ENCODE peak calls at places on chromosome 17, in six cellular contexts. L is colonic mucosa, A is AG04450, Y is prostate gland, R is lower leg skin, O is brain microvascular endothelial cell. J is an unnamed sample.

GRCh38 chr17:55540414-55541091 is 29.3 kb upstream of the SMIM36 start:
- DNase-seq in L (no peak), A (no peak), Y (no peak), R (no peak), O (peak; percentile 35), J (peak; percentile 62)

GRCh38 chr17:33389506-33390141 is 96.5 kb upstream of the ASIC2 start:
- DNase-seq in L (no peak), A (no peak), Y (no peak), R (no peak), O (no peak), J (peak; percentile 1)

GRCh38 chr17:8041249-8041928 is 2.5 kb downstream of the ALOX15B start:
- DNase-seq in L (peak; percentile 30), A (peak; percentile 29), Y (no peak), R (peak; percentile 74), O (peak; percentile 46), J (peak; percentile 90)

GRCh38 chr17:9346296-9346926 is 229.2 kb downstream of the STX8 start:
- DNase-seq in L (no peak), A (no peak), Y (no peak), R (no peak), O (peak; percentile 54), J (no peak)

GRCh38 chr17:38731526-38732294 is 1.6 kb downstream of the CISD3 start:
- DNase-seq in L (peak; percentile 77), A (no peak), Y (peak; percentile 51), R (no peak), O (no peak), J (no peak)

GRCh38 chr17:1413281-1413791 is 13.3 kb upstream of the YWHAE start:
- DNase-seq in L (peak; percentile 38), A (no peak), Y (peak; percentile 7), R (no peak), O (peak; percentile 77), J (peak; percentile 95)

GRCh38 chr17:21452377-21453143 is 76.4 kb downstream of the KCNJ12 start:
- DNase-seq in L (peak; percentile 58), A (peak; percentile 41), Y (peak; percentile 13), R (peak; percentile 63), O (peak; percentile 59), J (peak; percentile 79)

GRCh38 chr17:19238167-19238505 is 970 bp downstream of the EPN2 start:
- DNase-seq in L (peak; percentile 64), A (no peak), Y (peak; percentile 46), R (no peak), O (no peak), J (peak; percentile 23)

GRCh38 chr17:7839890-7840260 is 5.9 kb downstream of the KDM6B start:
- DNase-seq in L (no peak), A (no peak), Y (no peak), R (no peak), O (no peak), J (peak; percentile 60)

GRCh38 chr17:69047368-69048263 is 13.1 kb downstream of the ABCA9 start:
- DNase-seq in L (peak; percentile 71), A (peak; percentile 65), Y (no peak), R (peak; percentile 69), O (peak; percentile 91), J (peak; percentile 100)

GRCh38 chr17:17818088-17818526 is 18.7 kb downstream of the SREBF1 start:
- DNase-seq in L (peak; percentile 62), A (no peak), Y (peak; percentile 71), R (no peak), O (no peak), J (peak; percentile 54)

GRCh38 chr17:38558751-38559024 is 47.1 kb downstream of the SRCIN1 start:
- DNase-seq in L (no peak), A (no peak), Y (no peak), R (no peak), O (no peak), J (no peak)

GRCh38 chr17:48149174-48150106 is 41.9 kb downstream of the SNX11 start:
- DNase-seq in L (no peak), A (no peak), Y (no peak), R (no peak), O (no peak), J (no peak)

GRCh38 chr17:38800237-38800760 is 943 bp upstream of the PIP4K2B start:
- DNase-seq in L (no peak), A (no peak), Y (no peak), R (no peak), O (no peak), J (no peak)

GRCh38 chr17:74020522-74020921 is 183.0 kb upstream of the RPL38 start:
- DNase-seq in L (no peak), A (no peak), Y (no peak), R (no peak), O (no peak), J (no peak)

GRCh38 chr17:4788807-4789700 is at the start of gene GLTPD2:
- DNase-seq in L (no peak), A (no peak), Y (no peak), R (no peak), O (no peak), J (no peak)

GRCh38 chr17:39573447-39574298 is 34.0 kb downstream of the NEUROD2 start:
- DNase-seq in L (peak; percentile 64), A (no peak), Y (peak; percentile 75), R (peak; percentile 45), O (peak; percentile 38), J (peak; percentile 54)

DNA sequence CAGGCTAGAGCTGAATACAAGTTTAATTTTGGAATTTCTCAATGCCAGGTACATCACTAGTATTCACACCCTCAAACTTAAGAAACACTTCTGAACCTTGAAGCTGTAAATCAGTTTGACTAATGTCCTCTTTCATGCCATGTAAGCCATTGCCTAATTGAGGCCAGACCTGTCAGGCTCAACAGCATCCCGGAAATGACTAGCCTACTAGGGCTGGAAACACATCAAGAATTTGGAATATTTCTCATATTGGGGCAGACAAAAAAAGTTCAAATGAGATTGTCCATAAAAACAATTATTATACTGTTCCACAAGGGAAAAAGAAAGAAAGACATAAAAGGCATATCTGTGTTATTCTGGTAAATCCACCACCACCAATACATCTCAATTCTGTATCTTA is 1.7 kb downstream of the USP32 start:
- DNase-seq in L (no peak), A (no peak), Y (no peak), R (no peak), O (peak; percentile 26), J (peak; percentile 85)
- H3K4me3 ChIP-seq in L (peak overlapping the region; percentile 93), A (peak overlapping the region; percentile 93), Y (no peak overlapping the region), R (no peak overlapping the region), O (peak overlapping the region; percentile 96), J (peak overlapping the region; percentile 97)

GRCh38 chr17:42871647-42872046 is 20.6 kb downstream of the AOC3 start:
- DNase-seq in L (no peak), A (no peak), Y (no peak), R (no peak), O (no peak), J (no peak)

GRCh38 chr17:42866631-42867575 is 15.9 kb downstream of the AOC3 start:
- DNase-seq in L (no peak), A (no peak), Y (no peak), R (no peak), O (no peak), J (no peak)

GRCh38 chr17:42865638-42866094 is 14.7 kb downstream of the AOC3 start:
- DNase-seq in L (no peak), A (no peak), Y (no peak), R (no peak), O (no peak), J (no peak)

GRCh38 chr17:42868338-42868737 is 17.3 kb downstream of the AOC3 start:
- DNase-seq in L (no peak), A (no peak), Y (no peak), R (no peak), O (no peak), J (no peak)

GRCh38 chr17:42866216-42866615 is 15.2 kb downstream of the AOC3 start:
- DNase-seq in L (no peak), A (no peak), Y (no peak), R (no peak), O (no peak), J (no peak)
- TF ChIP-seq CTCF in L (no peak), A (no peak), Y (no peak), R (no peak), O (no peak), J (no peak)

GRCh38 chr17:81966343-81967243 is 5.6 kb upstream of the NOTUM start:
- DNase-seq in L (peak; percentile 67), A (peak; percentile 26), Y (no peak), R (no peak), O (no peak), J (no peak)
- H3K4me3 ChIP-seq in L (no peak overlapping the region), A (no peak overlapping the region), Y (no peak overlapping the region), R (no peak overlapping the region), O (no peak overlapping the region), J (no peak overlapping the region)

GRCh38 chr17:75267403-75268232 is 3.4 kb downstream of the MIF4GD start:
- DNase-seq in L (peak; percentile 74), A (no peak), Y (no peak), R (no peak), O (no peak), J (no peak)
- TF ChIP-seq CTCF in L (no peak), A (no peak), Y (no peak), R (no peak), O (no peak), J (no peak)

DNA sequence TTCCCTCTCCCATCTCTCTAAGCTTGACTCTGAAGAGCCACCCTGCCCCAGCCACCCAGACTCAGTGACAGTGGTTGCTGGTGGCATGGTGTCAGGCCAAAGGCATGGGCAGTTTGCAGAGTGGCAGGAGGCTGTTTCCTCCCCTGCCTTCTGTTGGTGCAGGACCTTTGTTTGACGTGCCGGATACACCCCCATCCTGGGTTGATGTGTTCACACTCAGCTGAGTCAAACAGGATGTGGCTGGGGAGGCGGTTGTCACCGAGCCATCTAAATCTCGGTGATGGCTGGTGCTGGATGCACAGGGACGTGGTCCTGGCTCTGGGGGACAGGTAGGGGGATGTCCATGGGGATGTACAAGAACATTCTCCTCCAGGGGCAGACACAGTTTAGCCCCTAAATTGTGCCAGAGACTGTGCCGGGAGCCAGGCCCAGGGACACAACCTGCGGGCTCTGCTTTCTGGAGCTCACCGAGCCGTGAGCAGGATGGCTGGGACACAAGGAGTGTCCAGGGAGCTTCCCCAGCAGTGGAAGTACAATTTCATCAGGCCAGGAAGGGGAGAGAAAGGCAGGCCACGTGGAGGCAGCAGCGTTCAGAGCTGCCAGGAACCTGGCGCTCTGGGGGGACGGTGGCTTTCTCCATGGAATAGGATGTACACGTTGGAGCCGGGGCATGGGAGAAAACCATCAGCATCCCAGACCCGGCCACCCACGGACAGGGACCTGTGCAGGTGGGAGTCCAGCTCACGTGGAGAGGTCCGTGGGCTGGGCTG is 264.2 kb downstream of the SEC14L1 start:
- DNase-seq in L (peak; percentile 62), A (no peak), Y (no peak), R (no peak), O (peak; percentile 74), J (peak; percentile 55)
- H3K4me3 ChIP-seq in L (no peak overlapping the region), A (no peak overlapping the region), Y (no peak overlapping the region), R (no peak overlapping the region), O (no peak overlapping the region), J (no peak overlapping the region)

J was measured in fibroblast of the aortic adventitia.